ENCODE peak calls at places on chromosomes 11 and 22, in seven cellular contexts. G is neural progenitor cell, N is hepatocyte, T is keratinocyte, I is HCT116, V is SK-N-MC, P is A673. Z is an unnamed sample. For H3K9me3, the result is how much of the 10 kb centered on the place peaks cover.

GRCh38 chr11:118305726-118306125 is 1.2 kb downstream of the CD3E start:
- DNase-seq in I (no peak), G (no peak), V (no peak), T (no peak), N (no peak), P (no peak), Z (no peak)

GRCh38 chr11:105466582-105467228 is 143.2 kb upstream of the GRIA4 start:
- DNase-seq in N (peak), V (peak), T (no peak), P (peak), I (peak), G (no peak), Z (peak)

GRCh38 chr11:85951428-85952107 is 96.4 kb downstream of the CCDC83 start:
- DNase-seq in P (no peak), N (no peak), G (no peak), T (no peak), I (no peak), V (no peak), Z (no peak)

GRCh38 chr11:80849253-80849652 is 1408.4 kb upstream of the TENM4 start:
- DNase-seq in V (no peak), T (no peak), P (no peak), G (no peak), N (no peak), I (no peak), Z (no peak)

GRCh38 chr11:22244986-22245592 is 52.2 kb downstream of the ANO5 start:
- DNase-seq in T (no peak), I (peak), V (peak), N (peak), P (peak), G (peak), Z (peak)

GRCh38 chr11:114036156-114036811 is 23.2 kb upstream of the ZBTB16 start:
- DNase-seq in T (no peak), P (peak), N (peak), V (no peak), I (peak), G (peak), Z (peak)

GRCh38 chr11:35029979-35030378 is 109.0 kb upstream of the CD44 start:
- DNase-seq in P (peak), V (no peak), G (no peak), T (no peak), N (no peak), I (no peak), Z (peak)

GRCh38 chr22:39658367-39658766 is 87.8 kb downstream of the CACNA1I start:
- DNase-seq in N (no peak), G (no peak), I (no peak), P (peak), V (no peak), T (no peak), Z (no peak)

GRCh38 chr22:44357962-44358553 is 45.3 kb upstream of the SHISAL1 start:
- DNase-seq in N (no peak), T (no peak), G (peak), P (no peak), I (no peak), V (no peak), Z (no peak)

GRCh38 chr11:74025467-74026166 is 16.7 kb upstream of the UCP3 start:
- DNase-seq in N (no peak), V (no peak), T (peak), G (no peak), I (no peak), P (no peak), Z (peak)

GRCh38 chr22:19942071-19942885 is 660 bp upstream of the TXNRD2 start:
- DNase-seq in V (no peak), P (peak), G (no peak), I (no peak), N (no peak), T (no peak), Z (peak)

GRCh38 chr22:19505735-19506126 is 18.5 kb downstream of the CLDN5 start:
- DNase-seq in G (no peak), V (no peak), T (no peak), N (no peak), P (no peak), I (no peak), Z (no peak)

GRCh38 chr11:22976146-22976545 is 115.9 kb upstream of the CCDC179 start:
- DNase-seq in N (peak), I (no peak), V (no peak), P (no peak), T (no peak), G (no peak), Z (peak)

DNA sequence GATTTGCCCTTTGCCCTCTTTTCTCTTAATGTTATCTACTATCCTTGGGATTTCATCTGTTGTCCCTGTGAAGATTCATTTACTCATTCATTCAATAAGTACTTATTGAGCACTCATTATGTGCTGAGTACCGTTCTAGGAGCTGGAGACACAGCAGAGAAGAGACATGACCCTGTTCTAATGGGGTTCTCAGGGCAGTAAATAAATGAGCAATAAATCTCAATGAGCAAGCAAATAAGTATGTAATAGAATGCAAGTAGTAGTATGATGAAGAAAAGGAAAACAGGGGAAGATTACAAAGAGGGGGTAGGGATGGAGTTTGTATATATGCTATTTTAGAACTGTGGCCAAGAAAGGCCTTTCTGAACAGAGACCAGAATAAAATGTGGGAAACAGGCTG is 34.2 kb upstream of the NRIP3 start:
- DNase-seq in P (no peak), I (no peak), N (no peak), T (no peak), V (no peak), G (no peak), Z (no peak)
- TF ChIP-seq EZH2 in P (no peak), I (no peak), N (no peak), T (no peak), V (no peak), G (no peak), Z (no peak)

GRCh38 chr11:70594031-70594430 is 195.7 kb downstream of the CTTN start:
- DNase-seq in N (no peak), I (no peak), T (no peak), G (no peak), P (no peak), V (no peak), Z (no peak)
- H3K9me3 ChIP-seq in N (under half), I (under half), T (under half), G (under half), P (under half), V (under half), Z (under half)

GRCh38 chr11:6260207-6260726 is 629 bp downstream of the CCKBR start:
- DNase-seq in T (no peak), I (no peak), G (no peak), P (no peak), N (no peak), V (no peak), Z (no peak)
- TF ChIP-seq EZH2 in T (peak), I (no peak), G (no peak), P (no peak), N (no peak), V (no peak), Z (peak)

GRCh38 chr22:47457509-47458300 is 695.3 kb downstream of the TBC1D22A start:
- DNase-seq in N (no peak), G (no peak), P (no peak), V (no peak), T (no peak), I (no peak), Z (no peak)
- H3K9me3 ChIP-seq in N (under half), G (under half), P (under half), V (under half), T (under half), I (under half), Z (under half)

DNA sequence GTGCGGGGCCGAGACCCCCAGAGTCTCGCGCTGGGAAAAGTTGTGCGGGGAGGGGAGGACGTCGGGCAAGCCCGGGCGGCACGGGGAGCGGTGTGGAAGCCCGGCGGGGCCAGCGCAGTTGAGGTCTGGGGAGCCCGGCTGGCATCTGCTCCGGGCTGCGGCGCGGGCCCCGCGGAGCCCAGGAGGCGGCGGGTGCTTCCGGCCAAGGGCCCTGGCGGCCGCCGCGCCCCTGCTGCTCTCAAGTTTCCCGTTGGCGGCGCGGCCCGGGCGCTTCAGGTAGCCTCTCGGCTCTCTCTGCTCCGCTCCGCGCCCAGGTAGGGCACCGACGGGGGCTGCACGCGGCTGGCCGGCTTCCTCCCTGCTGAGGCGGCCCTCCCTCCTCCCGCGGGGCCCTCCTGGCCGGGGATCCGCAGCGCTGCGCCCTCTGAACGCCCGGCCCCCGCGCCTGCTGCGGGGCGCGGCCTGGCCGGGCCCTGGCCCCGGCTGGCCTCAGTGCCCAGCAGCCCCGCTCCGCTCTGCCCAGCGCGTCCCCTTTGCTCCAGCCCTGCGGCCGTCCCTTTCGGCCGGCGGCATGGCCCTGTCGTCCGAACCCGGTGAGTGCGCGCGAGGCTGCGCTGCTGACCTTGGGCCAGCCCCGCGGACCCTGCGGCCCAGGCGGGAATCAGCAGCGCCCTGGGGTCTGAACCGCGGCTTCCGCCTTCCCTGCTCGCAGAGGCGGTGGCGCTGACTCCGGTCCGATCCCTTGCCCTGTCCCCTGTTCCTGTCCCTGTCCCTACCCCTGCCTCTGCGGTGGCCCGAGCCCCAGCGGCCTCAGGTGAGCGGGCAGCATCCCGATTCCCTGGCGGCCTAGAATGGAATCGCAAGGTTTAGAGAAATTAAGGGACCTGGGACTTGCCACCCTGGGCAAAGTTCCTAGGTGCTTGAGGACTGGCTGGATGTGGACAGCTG is 4.3 kb upstream of the AMPD3 start:
- DNase-seq in G (peak), P (no peak), V (no peak), T (no peak), I (peak), N (peak), Z (peak)
- TF ChIP-seq EZH2 in G (peak), P (no peak), V (no peak), T (no peak), I (no peak), N (no peak), Z (no peak)

GRCh38 chr11:70566768-70567530 is 168.6 kb downstream of the CTTN start:
- DNase-seq in I (no peak), G (no peak), N (no peak), P (no peak), V (no peak), T (no peak), Z (no peak)

GRCh38 chr11:70568504-70569172 is 170.3 kb downstream of the CTTN start:
- DNase-seq in P (peak), G (peak), I (no peak), V (no peak), N (peak), T (no peak), Z (peak)

GRCh38 chr11:70569996-70570692 is 171.8 kb downstream of the CTTN start:
- DNase-seq in V (no peak), N (no peak), G (no peak), P (no peak), T (no peak), I (no peak), Z (no peak)

GRCh38 chr11:70569173-70569890 is 171.0 kb downstream of the CTTN start:
- DNase-seq in N (no peak), P (no peak), V (no peak), T (no peak), I (no peak), G (no peak), Z (no peak)

DNA sequence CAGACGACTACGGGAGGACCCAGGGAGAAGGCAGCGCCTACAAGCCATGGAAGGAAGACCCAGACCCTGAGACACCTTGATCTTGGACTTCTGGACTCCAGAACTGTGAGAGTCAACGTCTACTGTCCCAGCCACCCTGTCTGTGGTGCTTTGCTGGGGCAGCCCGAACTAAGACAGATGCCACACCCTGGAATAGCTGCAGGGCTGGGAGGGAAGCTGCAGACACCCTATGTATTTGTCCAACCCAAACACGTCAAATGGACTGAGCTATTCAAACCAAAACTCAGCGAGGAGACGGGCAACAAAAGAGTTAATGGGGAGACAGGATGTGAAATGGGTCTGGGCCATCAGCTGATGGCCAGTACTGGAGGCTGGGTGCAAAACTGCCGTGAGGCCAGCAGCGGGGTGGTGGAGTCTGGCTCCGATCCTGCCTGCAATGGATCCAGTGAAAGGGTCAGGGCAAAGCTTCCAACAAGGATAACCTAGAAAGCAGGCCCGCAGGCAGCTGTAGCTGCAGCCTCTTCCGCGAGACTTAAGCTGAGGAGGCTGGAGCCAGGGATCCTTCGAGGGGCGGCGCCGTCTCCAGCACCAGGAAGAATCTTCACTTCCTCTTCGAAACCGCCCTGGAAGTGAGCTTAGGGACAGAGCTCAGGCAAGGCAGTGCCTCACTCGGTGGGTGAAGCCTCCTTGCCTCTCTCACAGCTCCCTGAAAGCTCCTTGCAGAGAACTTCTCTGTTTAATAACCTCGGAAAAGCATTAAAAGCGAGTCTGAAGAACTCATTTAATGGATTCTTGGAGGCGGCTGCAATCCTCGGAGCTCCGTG is 169.6 kb downstream of the CTTN start:
- DNase-seq in I (no peak), V (no peak), T (no peak), P (peak), G (peak), N (peak), Z (peak)
- H3K9me3 ChIP-seq in I (under half), V (under half), T (under half), P (under half), G (under half), N (under half), Z (under half)

Z was measured in GM23248.